ENCODE peak calls at places on chromosomes 1 and 21, in six cellular contexts. One of them, this sample, is unnamed.

GRCh38 chr1:200090252-200091159 is 63.0 kb downstream of the NR5A2 start:
- DNase-seq in small intestine: no peak
- DNase-seq in right lobe of liver: no peak
- DNase-seq in MG63: no peak
- DNase-seq in fibroblast of mammary gland: peak; percentile 9
- DNase-seq in CD8-positive, alpha-beta T cell: no peak
- DNase-seq in this sample: no peak

GRCh38 chr1:209755926-209756607 is at the start of gene TRAF3IP3:
- DNase-seq in MG63: no peak
- DNase-seq in CD8-positive, alpha-beta T cell: peak; percentile 82
- DNase-seq in small intestine: peak; percentile 58
- DNase-seq in fibroblast of mammary gland: no peak
- DNase-seq in right lobe of liver: no peak
- DNase-seq in this sample: no peak

GRCh38 chr1:111733183-111733995 is 5.8 kb downstream of the INKA2 start:
- DNase-seq in CD8-positive, alpha-beta T cell: no peak
- DNase-seq in MG63: peak; percentile 74
- DNase-seq in right lobe of liver: no peak
- DNase-seq in fibroblast of mammary gland: peak; percentile 96
- DNase-seq in small intestine: peak; percentile 49
- DNase-seq in this sample: no peak

GRCh38 chr1:218254296-218254918 is 30.7 kb upstream of the RRP15 start:
- DNase-seq in fibroblast of mammary gland: no peak
- DNase-seq in small intestine: peak; percentile 88
- DNase-seq in right lobe of liver: no peak
- DNase-seq in CD8-positive, alpha-beta T cell: no peak
- DNase-seq in MG63: no peak
- DNase-seq in this sample: no peak

GRCh38 chr1:201298381-201299367 is 15.4 kb downstream of the PKP1 start:
- DNase-seq in MG63: peak; percentile 49
- DNase-seq in small intestine: peak; percentile 95
- DNase-seq in CD8-positive, alpha-beta T cell: no peak
- DNase-seq in fibroblast of mammary gland: peak; percentile 39
- DNase-seq in right lobe of liver: no peak
- DNase-seq in this sample: no peak

GRCh38 chr1:157363660-157364140 is 188.6 kb downstream of the FCRL5 start:
- DNase-seq in fibroblast of mammary gland: peak; percentile 42
- DNase-seq in CD8-positive, alpha-beta T cell: no peak
- DNase-seq in small intestine: peak; percentile 68
- DNase-seq in right lobe of liver: no peak
- DNase-seq in MG63: peak; percentile 30
- DNase-seq in this sample: no peak

GRCh38 chr1:220962031-220962751 is 82.9 kb downstream of the HLX start:
- DNase-seq in small intestine: no peak
- DNase-seq in CD8-positive, alpha-beta T cell: no peak
- DNase-seq in right lobe of liver: peak; percentile 44
- DNase-seq in fibroblast of mammary gland: peak; percentile 100
- DNase-seq in MG63: peak; percentile 67
- DNase-seq in this sample: no peak

GRCh38 chr21:14901482-14901958 is 163.3 kb downstream of the NRIP1 start:
- DNase-seq in right lobe of liver: no peak
- DNase-seq in fibroblast of mammary gland: peak; percentile 69
- DNase-seq in MG63: peak; percentile 39
- DNase-seq in CD8-positive, alpha-beta T cell: no peak
- DNase-seq in small intestine: no peak
- DNase-seq in this sample: no peak

GRCh38 chr1:168567007-168567406 is 9.4 kb upstream of the XCL1 start:
- DNase-seq in fibroblast of mammary gland: no peak
- DNase-seq in CD8-positive, alpha-beta T cell: no peak
- DNase-seq in right lobe of liver: no peak
- DNase-seq in MG63: no peak
- DNase-seq in small intestine: no peak
- DNase-seq in this sample: no peak

GRCh38 chr1:56403321-56403720 is 176.0 kb downstream of the PLPP3 start:
- DNase-seq in CD8-positive, alpha-beta T cell: no peak
- DNase-seq in small intestine: no peak
- DNase-seq in fibroblast of mammary gland: no peak
- DNase-seq in right lobe of liver: no peak
- DNase-seq in MG63: no peak
- DNase-seq in this sample: no peak

GRCh38 chr21:45455321-45456013 is 50.5 kb downstream of the COL18A1 start:
- DNase-seq in CD8-positive, alpha-beta T cell: peak; percentile 19
- DNase-seq in right lobe of liver: peak; percentile 95
- DNase-seq in small intestine: no peak
- DNase-seq in MG63: peak; percentile 51
- DNase-seq in fibroblast of mammary gland: peak; percentile 42
- DNase-seq in this sample: no peak

GRCh38 chr1:76832521-76832920 is 34.8 kb upstream of the ST6GALNAC5 start:
- DNase-seq in fibroblast of mammary gland: no peak
- DNase-seq in small intestine: no peak
- DNase-seq in MG63: no peak
- DNase-seq in CD8-positive, alpha-beta T cell: no peak
- DNase-seq in right lobe of liver: no peak
- DNase-seq in this sample: no peak

GRCh38 chr1:119713538-119714456 is 2.1 kb downstream of the PHGDH start:
- DNase-seq in CD8-positive, alpha-beta T cell: no peak
- DNase-seq in small intestine: no peak
- DNase-seq in MG63: peak; percentile 22
- DNase-seq in right lobe of liver: no peak
- DNase-seq in fibroblast of mammary gland: peak; percentile 26
- DNase-seq in this sample: no peak

GRCh38 chr1:82777240-82777639 is 976.5 kb downstream of the ADGRL2 start:
- DNase-seq in right lobe of liver: no peak
- DNase-seq in MG63: no peak
- DNase-seq in small intestine: no peak
- DNase-seq in CD8-positive, alpha-beta T cell: no peak
- DNase-seq in fibroblast of mammary gland: no peak
- DNase-seq in this sample: no peak

GRCh38 chr1:56837244-56837926 is 17.2 kb upstream of the C8A start:
- DNase-seq in CD8-positive, alpha-beta T cell: no peak
- DNase-seq in MG63: no peak
- DNase-seq in right lobe of liver: no peak
- DNase-seq in fibroblast of mammary gland: no peak
- DNase-seq in small intestine: no peak
- DNase-seq in this sample: no peak

GRCh38 chr1:197801111-197801482 is 25.8 kb upstream of the DENND1B start:
- DNase-seq in fibroblast of mammary gland: no peak
- DNase-seq in MG63: no peak
- DNase-seq in CD8-positive, alpha-beta T cell: no peak
- DNase-seq in small intestine: no peak
- DNase-seq in right lobe of liver: no peak
- DNase-seq in this sample: no peak

GRCh38 chr1:31570228-31570627 is 6.1 kb upstream of the TINAGL1 start:
- DNase-seq in CD8-positive, alpha-beta T cell: no peak
- DNase-seq in MG63: no peak
- DNase-seq in small intestine: no peak
- DNase-seq in right lobe of liver: no peak
- DNase-seq in fibroblast of mammary gland: no peak
- DNase-seq in this sample: no peak

GRCh38 chr1:198156745-198157240 is at the start of gene NEK7:
- DNase-seq in MG63: peak; percentile 92
- DNase-seq in small intestine: peak; percentile 88
- DNase-seq in CD8-positive, alpha-beta T cell: peak; percentile 54
- DNase-seq in fibroblast of mammary gland: peak; percentile 74
- DNase-seq in right lobe of liver: peak; percentile 93
- DNase-seq in this sample: peak; percentile 83

GRCh38 chr21:26572026-26572425 is 1.1 kb downstream of the CYYR1 start:
- DNase-seq in fibroblast of mammary gland: no peak
- DNase-seq in right lobe of liver: no peak
- DNase-seq in small intestine: no peak
- DNase-seq in MG63: no peak
- DNase-seq in CD8-positive, alpha-beta T cell: no peak
- DNase-seq in this sample: no peak
- H3K4me3 ChIP-seq in fibroblast of mammary gland: no peak overlapping the region
- H3K4me3 ChIP-seq in right lobe of liver: no peak overlapping the region
- H3K4me3 ChIP-seq in small intestine: no peak overlapping the region
- H3K4me3 ChIP-seq in MG63: no peak overlapping the region
- H3K4me3 ChIP-seq in CD8-positive, alpha-beta T cell: no peak overlapping the region
- H3K4me3 ChIP-seq in this sample: no peak overlapping the region

DNA sequence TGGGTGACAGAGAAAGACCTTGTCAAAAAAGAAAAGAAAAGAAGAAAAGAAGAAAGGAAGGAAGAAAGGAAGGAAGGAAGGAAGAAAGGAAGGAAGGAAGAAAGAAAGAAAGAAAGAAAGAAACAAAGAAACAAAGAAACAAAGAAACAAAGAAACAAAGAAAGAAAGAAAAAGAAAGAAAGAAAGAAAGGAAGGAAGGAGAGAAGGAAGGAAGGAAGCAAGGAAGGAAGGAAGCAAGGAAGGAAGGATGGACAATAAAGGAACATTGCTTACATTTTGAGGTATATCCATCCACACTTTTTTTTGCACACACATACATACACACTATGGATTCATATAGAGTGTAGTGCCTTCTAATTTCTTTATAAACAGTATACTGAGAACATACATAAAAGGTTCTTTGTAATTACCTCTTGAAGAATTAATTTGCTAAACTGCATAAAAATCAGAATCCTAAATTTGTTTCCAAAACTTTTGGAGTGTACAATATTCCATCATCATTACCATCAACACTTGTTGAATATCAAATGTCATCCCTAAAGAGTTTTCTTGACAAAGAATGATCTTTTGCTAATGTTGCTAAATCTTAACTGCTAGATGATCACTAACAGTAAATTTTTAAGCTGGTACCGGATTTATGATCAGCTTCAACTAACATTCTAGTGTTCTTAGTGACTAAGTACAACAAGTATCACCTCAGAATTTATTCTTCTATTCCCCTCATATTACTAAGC is 11.4 kb upstream of the GADD45A start:
- DNase-seq in small intestine: no peak
- DNase-seq in right lobe of liver: no peak
- DNase-seq in CD8-positive, alpha-beta T cell: no peak
- DNase-seq in fibroblast of mammary gland: no peak
- DNase-seq in MG63: no peak
- DNase-seq in this sample: no peak
- H3K4me3 ChIP-seq in small intestine: no peak overlapping the region
- H3K4me3 ChIP-seq in right lobe of liver: no peak overlapping the region
- H3K4me3 ChIP-seq in CD8-positive, alpha-beta T cell: no peak overlapping the region
- H3K4me3 ChIP-seq in fibroblast of mammary gland: no peak overlapping the region
- H3K4me3 ChIP-seq in MG63: no peak overlapping the region
- H3K4me3 ChIP-seq in this sample: no peak overlapping the region

GRCh38 chr1:228060458-228061190 is 21.9 kb upstream of the ARF1 start:
- DNase-seq in CD8-positive, alpha-beta T cell: no peak
- DNase-seq in small intestine: peak; percentile 31
- DNase-seq in MG63: no peak
- DNase-seq in fibroblast of mammary gland: no peak
- DNase-seq in right lobe of liver: peak; percentile 43
- DNase-seq in this sample: peak; percentile 36
- H3K4me3 ChIP-seq in CD8-positive, alpha-beta T cell: no peak overlapping the region
- H3K4me3 ChIP-seq in small intestine: no peak overlapping the region
- H3K4me3 ChIP-seq in MG63: no peak overlapping the region
- H3K4me3 ChIP-seq in fibroblast of mammary gland: no peak overlapping the region
- H3K4me3 ChIP-seq in right lobe of liver: no peak overlapping the region
- H3K4me3 ChIP-seq in this sample: peak overlapping the region; percentile 48

DNA sequence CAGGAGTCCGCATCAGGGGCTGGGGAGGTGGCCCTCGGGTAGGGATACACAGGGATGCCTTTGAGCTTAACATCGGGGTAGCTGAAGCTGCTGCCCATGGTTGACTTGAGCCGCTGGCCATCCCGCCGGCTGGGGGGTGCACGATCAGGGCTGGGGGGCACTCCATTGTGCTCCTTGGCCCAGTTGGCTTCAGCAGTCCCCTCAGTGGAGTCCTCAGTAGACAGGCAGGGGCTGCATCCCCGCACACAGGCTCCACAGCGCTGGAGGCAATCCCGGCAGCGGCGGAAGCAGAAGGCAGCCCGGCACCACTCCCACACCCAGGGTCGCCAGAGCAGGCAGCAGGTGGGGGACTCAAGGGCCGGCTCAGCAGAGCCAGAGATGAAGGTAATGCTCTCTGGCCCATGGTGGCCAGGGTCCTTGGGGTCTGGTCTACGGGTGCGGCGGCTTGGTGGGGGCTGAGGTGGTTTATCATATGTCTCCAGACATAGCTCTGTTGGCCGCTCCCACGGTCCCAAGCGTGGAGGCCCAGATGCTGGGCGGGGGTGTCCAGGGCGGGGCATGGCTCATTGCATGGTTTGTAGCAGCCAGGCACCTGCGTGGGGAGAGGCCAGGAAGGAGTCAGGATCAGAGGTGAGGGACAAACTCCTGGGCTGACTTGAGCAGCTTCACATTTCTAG is 8.3 kb downstream of the KDF1 start:
- DNase-seq in right lobe of liver: no peak
- DNase-seq in small intestine: peak; percentile 33
- DNase-seq in CD8-positive, alpha-beta T cell: no peak
- DNase-seq in MG63: no peak
- DNase-seq in fibroblast of mammary gland: no peak
- DNase-seq in this sample: no peak
- H3K4me3 ChIP-seq in right lobe of liver: no peak overlapping the region
- H3K4me3 ChIP-seq in small intestine: no peak overlapping the region
- H3K4me3 ChIP-seq in CD8-positive, alpha-beta T cell: no peak overlapping the region
- H3K4me3 ChIP-seq in MG63: no peak overlapping the region
- H3K4me3 ChIP-seq in fibroblast of mammary gland: no peak overlapping the region
- H3K4me3 ChIP-seq in this sample: no peak overlapping the region

GRCh38 chr1:43319766-43320165 is 17.9 kb upstream of the MPL start:
- DNase-seq in small intestine: no peak
- DNase-seq in CD8-positive, alpha-beta T cell: no peak
- DNase-seq in MG63: no peak
- DNase-seq in right lobe of liver: no peak
- DNase-seq in fibroblast of mammary gland: no peak
- DNase-seq in this sample: no peak
- H3K4me3 ChIP-seq in small intestine: no peak overlapping the region
- H3K4me3 ChIP-seq in CD8-positive, alpha-beta T cell: no peak overlapping the region
- H3K4me3 ChIP-seq in MG63: no peak overlapping the region
- H3K4me3 ChIP-seq in right lobe of liver: no peak overlapping the region
- H3K4me3 ChIP-seq in fibroblast of mammary gland: no peak overlapping the region
- H3K4me3 ChIP-seq in this sample: no peak overlapping the region